ENCODE peak calls at places on chromosomes 13 and 19, in nine cellular contexts. M, W, G, H, R, N, P, U and S are unnamed samples.

GRCh38 chr13:78712866-78713265 is 53.9 kb upstream of the OBI1 start:
- DNase-seq in G (no peak), R (no peak), M (no peak), N (no peak), P (no peak), H (no peak), W (no peak), U (no peak), S (no peak)

GRCh38 chr19:2983351-2984195 is 6.2 kb downstream of the TLE6 start:
- DNase-seq in H (no peak), G (no peak), R (no peak), M (no peak), U (peak), W (no peak), P (no peak), N (peak), S (peak)

GRCh38 chr19:53518716-53519115 is 19.2 kb upstream of the ZNF331 start:
- DNase-seq in G (no peak), U (no peak), M (no peak), P (no peak), H (no peak), N (no peak), R (no peak), W (no peak), S (no peak)

GRCh38 chr19:49425922-49426592 is 869 bp downstream of the GFY start:
- DNase-seq in P (no peak), G (no peak), U (no peak), M (no peak), R (peak), N (no peak), W (no peak), H (no peak), S (peak)

GRCh38 chr19:6501740-6502648 is at the start of gene TUBB4A:
- DNase-seq in W (no peak), P (no peak), H (peak), G (no peak), R (peak), N (no peak), U (peak), M (no peak), S (peak)

GRCh38 chr13:93169980-93170379 is 56.6 kb upstream of the GPC6 start:
- DNase-seq in N (no peak), R (no peak), G (no peak), M (no peak), P (no peak), H (no peak), W (no peak), U (no peak), S (no peak)

GRCh38 chr19:39146686-39147450 is 21.3 kb downstream of the PAK4 start:
- DNase-seq in G (no peak), U (no peak), P (no peak), W (no peak), M (no peak), N (no peak), H (no peak), R (no peak), S (no peak)

GRCh38 chr13:75372517-75372916 is 109.5 kb downstream of the TBC1D4 start:
- DNase-seq in H (no peak), G (no peak), R (no peak), N (peak), U (no peak), P (no peak), W (peak), M (no peak), S (no peak)

GRCh38 chr13:100039740-100040139 is 49.2 kb upstream of the PCCA start:
- DNase-seq in U (no peak), G (no peak), W (no peak), H (no peak), P (no peak), M (no peak), N (no peak), R (no peak), S (no peak)

GRCh38 chr19:39557791-39558622 is 18.0 kb upstream of the EID2 start:
- DNase-seq in W (peak), M (peak), P (no peak), G (no peak), H (no peak), R (no peak), N (no peak), U (no peak), S (peak)

GRCh38 chr19:5292453-5292842 is 48.2 kb downstream of the PTPRS start:
- DNase-seq in R (peak), M (no peak), N (no peak), H (no peak), G (no peak), P (no peak), U (no peak), W (no peak), S (no peak)

GRCh38 chr19:50417138-50417849 is 1.4 kb upstream of the SPIB start:
- DNase-seq in U (no peak), H (no peak), P (no peak), M (no peak), G (no peak), R (no peak), W (no peak), N (no peak), S (no peak)

GRCh38 chr19:55086730-55087541 is 11.3 kb downstream of the EPS8L1 start:
- DNase-seq in H (peak), P (peak), U (peak), R (peak), M (no peak), N (peak), G (peak), W (peak), S (peak)

GRCh38 chr19:38799104-38799503 is 10.1 kb downstream of the LGALS7B start:
- DNase-seq in P (no peak), H (no peak), R (no peak), W (no peak), G (no peak), U (no peak), N (no peak), M (no peak), S (no peak)

GRCh38 chr19:38898788-38899446 is 501 bp downstream of the SIRT2 start:
- DNase-seq in W (no peak), H (no peak), M (no peak), P (no peak), R (no peak), G (no peak), U (no peak), N (no peak), S (no peak)

GRCh38 chr13:37481005-37481857 is 117.3 kb downstream of the POSTN start:
- DNase-seq in M (no peak), W (no peak), H (no peak), N (no peak), G (no peak), P (no peak), U (no peak), R (no peak), S (no peak)